ENCODE peak calls at places on chromosomes 13 and 19, in eight cellular contexts. O is endothelial cell; K is lower leg skin; L is NCI-H2171 treated with DMSO at 0.1 percent for 48 hours; J is neural crest cell; W is bronchial epithelial cell; I is PC-9; G is activated CD4-positive, alpha-beta T cell treated with anti-CD3 and anti-CD28 coated beads for 4 hours. F is an unnamed sample.

GRCh38 chr13:92843549-92843948 is 383.1 kb upstream of the GPC6 start:
- DNase-seq in O (no peak), K (no peak), L (peak; percentile 54), J (no peak), W (peak; percentile 69), I (no peak), G (no peak), F (peak; percentile 22)

GRCh38 chr19:38719761-38720558 is 24.3 kb downstream of the CAPN12 start:
- DNase-seq in O (no peak), K (no peak), L (no peak), J (no peak), W (no peak), I (peak; percentile 81), G (no peak), F (no peak)

GRCh38 chr13:79128158-79128557 is 277.9 kb downstream of the RBM26 start:
- DNase-seq in O (no peak), K (no peak), L (no peak), J (no peak), W (peak; percentile 98), I (no peak), G (no peak), F (no peak)

GRCh38 chr19:16325161-16325527 is 518 bp downstream of the KLF2 start:
- DNase-seq in O (peak; percentile 44), K (peak; percentile 90), L (no peak), J (peak; percentile 32), W (no peak), I (peak; percentile 28), G (peak; percentile 42), F (peak; percentile 62)

GRCh38 chr19:47225746-47226425 is 5.1 kb downstream of the BBC3 start:
- DNase-seq in O (peak; percentile 89), K (peak; percentile 98), L (peak; percentile 76), J (peak; percentile 87), W (peak; percentile 34), I (peak; percentile 88), G (peak; percentile 84), F (peak; percentile 96)

GRCh38 chr13:95002968-95003813 is 290.8 kb upstream of the SOX21 start:
- DNase-seq in O (no peak), K (no peak), L (peak; percentile 50), J (no peak), W (no peak), I (no peak), G (no peak), F (no peak)

GRCh38 chr19:46173886-46174475 is 25.9 kb downstream of the IGFL2 start:
- DNase-seq in O (no peak), K (no peak), L (no peak), J (no peak), W (no peak), I (no peak), G (no peak), F (no peak)

GRCh38 chr13:64723735-64724134 is 2506.4 kb downstream of the PCDH9 start:
- DNase-seq in O (no peak), K (no peak), L (no peak), J (no peak), W (peak; percentile 90), I (peak; percentile 72), G (no peak), F (peak; percentile 43)

GRCh38 chr13:30615851-30616311 is 1.8 kb upstream of the USPL1 start:
- DNase-seq in O (no peak), K (no peak), L (peak; percentile 0), J (no peak), W (peak; percentile 32), I (no peak), G (no peak), F (no peak)

GRCh38 chr13:71378992-71379905 is 487.8 kb downstream of the DACH1 start:
- DNase-seq in O (no peak), K (no peak), L (no peak), J (no peak), W (peak; percentile 60), I (no peak), G (no peak), F (no peak)

GRCh38 chr13:42477588-42478190 is 96.3 kb upstream of the TNFSF11 start:
- DNase-seq in O (no peak), K (no peak), L (no peak), J (no peak), W (no peak), I (no peak), G (no peak), F (no peak)

GRCh38 chr19:48627211-48627864 is 8.0 kb downstream of the SPHK2 start:
- DNase-seq in O (no peak), K (no peak), L (no peak), J (no peak), W (peak; percentile 38), I (peak; percentile 83), G (no peak), F (no peak)

GRCh38 chr19:48746738-48747575 is at the start of gene IZUMO1:
- DNase-seq in O (peak; percentile 80), K (peak; percentile 91), L (no peak), J (peak; percentile 77), W (peak; percentile 65), I (peak; percentile 70), G (peak; percentile 38), F (peak; percentile 84)

GRCh38 chr19:55376381-55376933 is at the start of gene TMEM190:
- DNase-seq in O (no peak), K (no peak), L (no peak), J (no peak), W (no peak), I (peak; percentile 70), G (no peak), F (no peak)

GRCh38 chr19:2428756-2429711 is 1.6 kb upstream of the TIMM13 start:
- DNase-seq in O (no peak), K (no peak), L (no peak), J (no peak), W (no peak), I (no peak), G (no peak), F (no peak)

GRCh38 chr19:18091217-18091608 is 4.5 kb upstream of the IL12RB1 start:
- DNase-seq in O (no peak), K (peak; percentile 91), L (no peak), J (no peak), W (no peak), I (no peak), G (peak; percentile 85), F (no peak)

GRCh38 chr13:75694742-75695141 is 58.6 kb downstream of the LMO7 start:
- DNase-seq in O (no peak), K (no peak), L (no peak), J (no peak), W (peak; percentile 89), I (no peak), G (no peak), F (no peak)

GRCh38 chr19:33771308-33772101 is 25.2 kb upstream of the KCTD15 start:
- DNase-seq in O (peak; percentile 90), K (peak; percentile 94), L (peak; percentile 68), J (peak; percentile 84), W (peak; percentile 24), I (peak; percentile 72), G (peak; percentile 59), F (peak; percentile 81)

GRCh38 chr13:83825676-83826075 is 56.6 kb downstream of the SLITRK1 start:
- DNase-seq in O (no peak), K (no peak), L (no peak), J (no peak), W (no peak), I (no peak), G (no peak), F (no peak)

GRCh38 chr13:47708386-47708785 is 292.7 kb downstream of the SUCLA2 start:
- DNase-seq in O (no peak), K (no peak), L (no peak), J (no peak), W (peak; percentile 30), I (no peak), G (no peak), F (no peak)

F was measured in HEK293T.